ENCODE peak calls at places on chromosomes 1 and 21, in six cellular contexts. W, X, U, K, O and M are unnamed samples.

GRCh38 chr1:230210979-230211336 is 143.9 kb downstream of the GALNT2 start:
- DNase-seq in U (no peak), W (no peak), X (no peak), O (no peak), K (no peak), M (no peak)

GRCh38 chr1:75615664-75616435 is 4.9 kb upstream of the SLC44A5 start:
- DNase-seq in K (peak), X (peak), O (peak), U (no peak), W (peak), M (peak)

GRCh38 chr1:151832318-151832984 is 849 bp upstream of the RORC start:
- DNase-seq in O (peak), U (peak), K (peak), X (peak), W (peak), M (no peak)

GRCh38 chr1:84724128-84724860 is 34.0 kb upstream of the SSX2IP start:
- DNase-seq in X (no peak), W (no peak), O (no peak), K (no peak), U (no peak), M (no peak)

GRCh38 chr1:221468556-221468955 is 273.3 kb downstream of the DUSP10 start:
- DNase-seq in W (no peak), O (no peak), X (no peak), U (no peak), K (no peak), M (no peak)

GRCh38 chr1:220894025-220894923 is 15.0 kb downstream of the HLX start:
- DNase-seq in X (no peak), W (no peak), O (no peak), K (no peak), U (no peak), M (peak)

GRCh38 chr1:199551967-199552565 is 475.4 kb upstream of the NR5A2 start:
- DNase-seq in U (no peak), W (no peak), O (peak), X (peak), K (no peak), M (peak)

GRCh38 chr1:236361909-236362590 is 32.0 kb upstream of the EDARADD start:
- DNase-seq in X (no peak), O (no peak), U (no peak), W (no peak), K (no peak), M (no peak)

GRCh38 chr1:180221461-180221860 is 8.6 kb upstream of the LHX4 start:
- DNase-seq in O (peak), K (no peak), X (no peak), U (no peak), W (peak), M (no peak)

GRCh38 chr1:228938248-228938891 is 203.1 kb downstream of the RHOU start:
- DNase-seq in X (no peak), U (peak), O (no peak), K (no peak), W (no peak), M (no peak)

GRCh38 chr1:246491551-246492053 is 15.5 kb downstream of the SMYD3 start:
- DNase-seq in U (no peak), O (no peak), W (no peak), K (no peak), X (no peak), M (no peak)

GRCh38 chr1:38941527-38942019 is at the start of gene RHBDL2:
- DNase-seq in W (peak), K (peak), O (peak), U (peak), X (peak), M (no peak)

GRCh38 chr21:46092811-46093667 is 4.9 kb upstream of the COL6A2 start:
- DNase-seq in W (peak), K (no peak), U (no peak), O (no peak), X (no peak), M (no peak)

GRCh38 chr1:172960454-172961208 is 90.1 kb downstream of the TNFSF18 start:
- DNase-seq in X (peak), O (peak), U (no peak), W (no peak), K (no peak), M (no peak)

GRCh38 chr1:41515131-41515678 is 30.7 kb upstream of the EDN2 start:
- DNase-seq in K (no peak), O (no peak), W (no peak), U (no peak), X (no peak), M (no peak)

GRCh38 chr1:206898089-206898908 is 1.1 kb downstream of the IL24 start:
- DNase-seq in W (no peak), U (no peak), X (peak), O (peak), K (no peak), M (no peak)

GRCh38 chr1:226637147-226637935 is 88.8 kb downstream of the STUM start:
- DNase-seq in X (peak), U (no peak), K (peak), O (no peak), W (peak), M (no peak)

GRCh38 chr1:87674791-87675190 is 346.1 kb downstream of the LMO4 start:
- DNase-seq in K (no peak), W (no peak), X (no peak), U (no peak), O (no peak), M (no peak)

GRCh38 chr1:163013826-163014600 is 55.1 kb upstream of the RGS4 start:
- DNase-seq in U (no peak), W (no peak), O (no peak), X (no peak), K (no peak), M (no peak)

GRCh38 chr1:26378088-26378878 is 5.7 kb upstream of the ZNF683 start:
- DNase-seq in W (no peak), K (no peak), O (peak), X (peak), U (no peak), M (peak)

GRCh38 chr21:28489197-28489596 is 503.5 kb downstream of the LTN1 start:
- DNase-seq in U (no peak), X (no peak), W (no peak), O (no peak), K (no peak), M (no peak)

GRCh38 chr1:24048205-24048869 is 63.6 kb downstream of the MYOM3 start:
- DNase-seq in O (no peak), X (no peak), U (no peak), W (no peak), K (no peak), M (no peak)

GRCh38 chr1:72177711-72178110 is 104.6 kb downstream of the NEGR1 start:
- DNase-seq in W (no peak), U (no peak), X (peak), K (no peak), O (peak), M (no peak)

GRCh38 chr21:15050588-15051377 is 14.0 kb downstream of the NRIP1 start:
- DNase-seq in X (no peak), K (no peak), O (no peak), W (no peak), U (no peak), M (no peak)

GRCh38 chr1:190747643-190748186 is 270.1 kb upstream of the BRINP3 start:
- DNase-seq in W (no peak), K (no peak), U (no peak), X (peak), O (peak), M (no peak)

GRCh38 chr1:73100216-73100615 is 817.9 kb upstream of the NEGR1 start:
- DNase-seq in W (no peak), X (no peak), K (no peak), U (no peak), O (no peak), M (no peak)

GRCh38 chr1:181356505-181357340 is 126.6 kb upstream of the CACNA1E start:
- DNase-seq in U (peak), K (no peak), W (no peak), X (no peak), O (no peak), M (no peak)

GRCh38 chr1:18796950-18797349 is 62.5 kb downstream of the TAS1R2 start:
- DNase-seq in U (no peak), K (no peak), O (no peak), W (no peak), X (no peak), M (no peak)

GRCh38 chr1:237901284-237901870 is 10.7 kb upstream of the ZP4 start:
- DNase-seq in U (no peak), K (no peak), O (no peak), W (no peak), X (no peak), M (peak)

GRCh38 chr1:203065191-203065590 is 20.6 kb downstream of the MYOG start:
- DNase-seq in K (no peak), U (no peak), X (no peak), W (no peak), O (no peak), M (no peak)

GRCh38 chr1:34591751-34592629 is 162.9 kb upstream of the GJB5 start:
- DNase-seq in O (no peak), W (no peak), X (no peak), K (no peak), U (no peak), M (no peak)

GRCh38 chr1:16630661-16631247 is 17.4 kb upstream of the NBPF1 start:
- DNase-seq in O (no peak), W (peak), U (no peak), K (no peak), X (no peak), M (peak)

GRCh38 chr1:43270421-43271095 is 775 bp downstream of the TMEM125 start:
- DNase-seq in U (no peak), X (no peak), O (no peak), W (peak), K (no peak), M (peak)

GRCh38 chr1:18109756-18110597 is 2.4 kb downstream of the IGSF21 start:
- DNase-seq in K (peak), U (peak), X (no peak), O (no peak), W (no peak), M (peak)

GRCh38 chr1:226985839-226986463 is 45.9 kb downstream of the COQ8A start:
- DNase-seq in U (no peak), K (peak), X (no peak), O (no peak), W (no peak), M (no peak)

GRCh38 chr1:33142483-33143065 is 39.3 kb downstream of the TRIM62 start:
- DNase-seq in U (no peak), K (peak), W (no peak), X (no peak), O (no peak), M (no peak)

GRCh38 chr1:33141781-33142180 is 40.1 kb downstream of the TRIM62 start:
- DNase-seq in O (no peak), K (no peak), X (no peak), U (no peak), W (no peak), M (no peak)

GRCh38 chr1:33137800-33138199 is 44.0 kb downstream of the TRIM62 start:
- DNase-seq in W (no peak), O (peak), X (peak), K (peak), U (no peak), M (no peak)

GRCh38 chr1:33141216-33141615 is 40.6 kb downstream of the TRIM62 start:
- DNase-seq in U (no peak), W (no peak), X (no peak), O (no peak), K (no peak), M (no peak)

DNA sequence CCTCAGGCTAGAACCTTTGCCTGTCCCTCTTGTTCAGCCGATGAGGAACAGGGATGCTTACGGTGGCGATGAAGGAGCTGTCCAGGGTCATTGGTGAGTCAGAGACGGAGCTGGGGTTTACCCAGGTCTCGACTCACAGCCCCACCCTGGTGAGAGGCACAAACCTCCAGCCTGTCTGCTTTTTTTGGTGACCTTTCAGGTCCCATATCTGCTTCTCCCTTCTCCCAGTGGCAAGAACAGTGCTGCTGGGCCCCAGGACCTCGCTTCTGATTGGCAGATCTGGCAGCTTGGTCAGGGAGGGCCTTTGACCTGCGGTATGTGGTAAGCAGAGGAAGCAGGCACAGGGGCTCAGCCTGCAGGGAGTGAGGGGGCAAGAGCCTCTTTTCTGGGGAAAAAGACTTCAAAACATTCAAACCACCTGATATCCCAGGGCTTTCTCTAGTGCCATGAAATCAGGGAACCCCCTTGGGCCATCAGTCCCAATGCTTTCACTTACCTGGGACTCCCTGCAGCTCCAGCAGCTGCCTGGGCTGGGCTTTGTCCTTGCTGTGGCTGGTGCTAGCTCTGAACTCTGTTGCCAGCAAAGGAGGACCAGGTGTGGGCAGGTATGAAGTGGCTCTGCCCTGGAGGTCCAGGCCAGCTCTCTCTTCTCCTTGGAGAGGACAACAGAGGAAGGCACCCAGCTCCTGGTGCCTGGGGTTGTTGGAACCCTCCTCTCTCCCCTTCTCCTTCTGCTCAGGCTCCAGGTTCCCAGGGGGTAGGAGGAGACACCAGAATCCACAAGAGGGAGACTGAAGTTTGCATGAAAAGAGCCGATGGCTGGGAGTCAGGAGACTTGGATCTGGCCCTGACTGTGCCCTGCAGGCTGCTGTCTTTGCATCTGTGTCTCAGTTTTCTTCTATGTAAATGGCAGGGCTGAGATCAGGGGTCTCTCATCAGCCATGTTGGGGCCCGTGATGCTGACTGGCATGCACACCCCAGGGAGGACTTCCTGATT is 41.4 kb downstream of the TRIM62 start:
- DNase-seq in O (peak), K (no peak), W (no peak), X (no peak), U (no peak), M (no peak)
- TF ChIP-seq CTCF in O (peak), K (no peak), W (no peak), X (peak), U (no peak), M (no peak)

GRCh38 chr1:208164609-208165008 is 79.6 kb downstream of the PLXNA2 start:
- DNase-seq in O (no peak), X (no peak), W (no peak), U (no peak), K (no peak), M (no peak)

GRCh38 chr1:208166340-208167138 is 77.6 kb downstream of the PLXNA2 start:
- DNase-seq in W (no peak), O (no peak), X (no peak), K (no peak), U (no peak), M (no peak)

GRCh38 chr1:208165659-208166058 is 78.5 kb downstream of the PLXNA2 start:
- DNase-seq in W (no peak), O (peak), K (no peak), X (no peak), U (peak), M (no peak)

GRCh38 chr1:208169081-208169879 is 74.9 kb downstream of the PLXNA2 start:
- DNase-seq in O (no peak), K (no peak), X (no peak), W (no peak), U (no peak), M (no peak)

GRCh38 chr1:208167229-208167869 is 76.8 kb downstream of the PLXNA2 start:
- DNase-seq in W (no peak), K (no peak), O (no peak), U (no peak), X (no peak), M (no peak)
- TF ChIP-seq CTCF in W (no peak), K (no peak), O (no peak), U (no peak), X (no peak), M (no peak)

GRCh38 chr1:94154989-94155388 is 34.0 kb upstream of the ABCA4 start:
- DNase-seq in O (no peak), U (no peak), K (no peak), X (peak), W (no peak), M (no peak)

GRCh38 chr1:94160811-94161210 is 39.9 kb upstream of the ABCA4 start:
- DNase-seq in U (no peak), K (no peak), X (peak), W (no peak), O (peak), M (no peak)

GRCh38 chr1:94153133-94153532 is 32.2 kb upstream of the ABCA4 start:
- DNase-seq in K (no peak), U (no peak), W (no peak), O (no peak), X (no peak), M (no peak)

DNA sequence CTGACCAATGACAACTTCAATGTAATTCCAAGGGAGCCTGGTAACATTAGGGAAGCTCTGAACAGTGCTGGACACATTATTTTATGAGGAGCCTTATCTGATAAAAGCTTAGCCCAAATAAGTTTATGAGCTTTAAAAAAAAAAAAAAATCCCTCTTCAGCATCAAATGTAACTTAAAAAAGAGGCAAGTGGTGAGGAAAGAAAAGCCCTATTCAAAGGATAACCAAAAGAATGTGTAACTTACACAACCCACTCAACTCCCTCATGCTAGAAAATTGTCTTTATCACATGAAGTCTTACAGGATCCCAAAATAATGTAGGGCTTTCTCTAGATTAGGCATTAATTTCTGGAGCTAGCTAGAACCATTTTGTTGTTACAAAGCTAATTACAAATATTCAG is 35.3 kb upstream of the ABCA4 start:
- DNase-seq in U (no peak), K (no peak), W (no peak), X (peak), O (peak), M (no peak)
- TF ChIP-seq CTCF in U (no peak), K (no peak), W (no peak), X (no peak), O (no peak), M (no peak)

DNA sequence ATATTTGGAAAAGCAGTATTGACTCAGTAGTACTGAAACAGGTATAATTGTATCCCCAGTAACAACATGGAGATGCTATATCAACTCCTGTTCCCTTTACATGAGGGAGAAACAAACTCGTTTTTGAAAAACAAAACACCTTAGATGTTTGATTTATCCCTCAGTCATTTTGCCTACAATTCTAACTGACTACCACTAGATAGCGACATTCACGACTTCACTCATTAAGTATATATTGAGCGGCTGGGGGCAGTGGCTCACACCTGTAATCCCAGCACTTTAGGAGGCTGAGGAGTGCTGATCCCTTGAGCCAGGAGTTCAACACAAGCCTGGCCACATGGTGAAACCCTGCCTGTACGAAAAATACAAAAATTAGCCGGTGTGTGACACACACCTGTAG is 83.3 kb downstream of the CYYR1 start:
- DNase-seq in O (no peak), K (no peak), W (no peak), U (no peak), X (no peak), M (no peak)
- TF ChIP-seq CTCF in O (no peak), K (no peak), W (no peak), U (no peak), X (no peak), M (no peak)

GRCh38 chr1:32179443-32180185 is at the start of gene TXLNA:
- DNase-seq in X (peak), K (peak), U (peak), W (peak), O (peak), M (peak)
- TF ChIP-seq CTCF in X (no peak), K (peak), U (no peak), W (no peak), O (no peak), M (no peak)